ENCODE peak calls at places on chromosomes 2 and 18, in ten cellular contexts. Y is cardiac muscle cell, E is A549, O is SK-MEL-5, C is G401, W is NCI-H460, V is ELR, X is aorta, G is endothelial cell, L is prostate gland. U is an unnamed sample.

GRCh38 chr2:25044011-25044410 is 2.1 kb downstream of the EFR3B start:
- DNase-seq in L (no peak), X (no peak), V (peak), Y (no peak), W (no peak), G (no peak), O (no peak), E (no peak), C (no peak), U (no peak)

GRCh38 chr18:44093253-44093652 is 587.4 kb upstream of the SETBP1 start:
- DNase-seq in L (no peak), C (no peak), O (no peak), V (no peak), X (no peak), W (no peak), G (no peak), Y (no peak), E (no peak), U (no peak)

GRCh38 chr2:68365087-68365486 is at the start of gene PLEK:
- DNase-seq in W (no peak), Y (no peak), O (no peak), G (no peak), V (no peak), E (no peak), C (no peak), L (no peak), X (peak), U (peak)

GRCh38 chr2:37582911-37583310 is 88.5 kb downstream of the CDC42EP3 start:
- DNase-seq in V (no peak), G (no peak), C (no peak), O (no peak), W (no peak), X (no peak), Y (no peak), L (no peak), E (no peak), U (no peak)

GRCh38 chr2:235086481-235087184 is 134.8 kb downstream of the SH3BP4 start:
- DNase-seq in W (no peak), L (peak), O (no peak), V (no peak), E (no peak), G (no peak), Y (no peak), X (no peak), C (no peak), U (no peak)

GRCh38 chr2:232139171-232139594 is 177.7 kb downstream of the DIS3L2 start:
- DNase-seq in W (no peak), X (no peak), Y (no peak), E (no peak), V (no peak), L (no peak), O (no peak), G (no peak), C (no peak), U (no peak)

GRCh38 chr2:67446504-67446911 is 49.4 kb downstream of the ETAA1 start:
- DNase-seq in E (no peak), L (no peak), G (no peak), O (no peak), W (peak), X (no peak), C (no peak), V (peak), Y (no peak), U (no peak)

GRCh38 chr2:207796585-207797350 is 27.1 kb upstream of the FZD5 start:
- DNase-seq in X (no peak), E (peak), O (no peak), G (no peak), C (peak), Y (peak), W (no peak), V (no peak), L (no peak), U (peak)

GRCh38 chr2:200306719-200306968 is 151 bp downstream of the SPATS2L start:
- DNase-seq in W (no peak), L (no peak), O (no peak), C (no peak), Y (no peak), V (no peak), E (no peak), G (no peak), X (no peak), U (no peak)

GRCh38 chr2:65340898-65341681 is 91.3 kb downstream of the SPRED2 start:
- DNase-seq in Y (no peak), O (no peak), C (no peak), V (no peak), X (no peak), G (no peak), W (no peak), E (peak), L (no peak), U (no peak)

GRCh38 chr18:34970106-34970505 is 71.1 kb upstream of the MAPRE2 start:
- DNase-seq in X (no peak), G (no peak), W (no peak), C (no peak), L (no peak), E (no peak), O (no peak), V (peak), Y (no peak), U (no peak)